ENCODE peak calls at places on chromosome 20, in eight cellular contexts. One of them, this sample, is unnamed. For H3K4me1, the result is how much of the 10 kb centered on the place peaks cover.

GRCh38 chr20:9269280-9269971 is 200.5 kb downstream of the PLCB4 start:
- DNase-seq in H9: no peak
- DNase-seq in transverse colon: no peak
- DNase-seq in right lobe of liver: no peak
- DNase-seq in Panc1: no peak
- DNase-seq in mesenchymal stem cell: peak
- DNase-seq in left ventricle myocardium inferior: no peak
- DNase-seq in naive thymus-derived CD4-positive, alpha-beta T cell: no peak
- DNase-seq in this sample: no peak

GRCh38 chr20:32628960-32629530 is 43.9 kb upstream of the NOL4L start:
- DNase-seq in H9: no peak
- DNase-seq in transverse colon: no peak
- DNase-seq in right lobe of liver: no peak
- DNase-seq in Panc1: no peak
- DNase-seq in mesenchymal stem cell: no peak
- DNase-seq in left ventricle myocardium inferior: no peak
- DNase-seq in naive thymus-derived CD4-positive, alpha-beta T cell: no peak
- DNase-seq in this sample: no peak

GRCh38 chr20:59326188-59326587 is 25.8 kb downstream of the EDN3 start:
- DNase-seq in H9: no peak
- DNase-seq in transverse colon: no peak
- DNase-seq in right lobe of liver: no peak
- DNase-seq in Panc1: no peak
- DNase-seq in mesenchymal stem cell: no peak
- DNase-seq in left ventricle myocardium inferior: no peak
- DNase-seq in naive thymus-derived CD4-positive, alpha-beta T cell: no peak
- DNase-seq in this sample: no peak

GRCh38 chr20:3981132-3981452 is 34.3 kb downstream of the RNF24 start:
- DNase-seq in H9: no peak
- DNase-seq in transverse colon: no peak
- DNase-seq in right lobe of liver: no peak
- DNase-seq in Panc1: no peak
- DNase-seq in mesenchymal stem cell: no peak
- DNase-seq in left ventricle myocardium inferior: no peak
- DNase-seq in naive thymus-derived CD4-positive, alpha-beta T cell: peak
- DNase-seq in this sample: no peak

GRCh38 chr20:59583428-59584277 is 20.7 kb upstream of the PHACTR3 start:
- DNase-seq in H9: no peak
- DNase-seq in transverse colon: peak
- DNase-seq in right lobe of liver: peak
- DNase-seq in Panc1: no peak
- DNase-seq in mesenchymal stem cell: no peak
- DNase-seq in left ventricle myocardium inferior: peak
- DNase-seq in naive thymus-derived CD4-positive, alpha-beta T cell: no peak
- DNase-seq in this sample: no peak

GRCh38 chr20:11520596-11520995 is 397.1 kb upstream of the BTBD3 start:
- DNase-seq in H9: no peak
- DNase-seq in transverse colon: no peak
- DNase-seq in right lobe of liver: no peak
- DNase-seq in Panc1: no peak
- DNase-seq in mesenchymal stem cell: no peak
- DNase-seq in left ventricle myocardium inferior: no peak
- DNase-seq in naive thymus-derived CD4-positive, alpha-beta T cell: no peak
- DNase-seq in this sample: no peak

GRCh38 chr20:14310977-14311654 is 26.3 kb downstream of the FLRT3 start:
- DNase-seq in H9: no peak
- DNase-seq in transverse colon: no peak
- DNase-seq in right lobe of liver: no peak
- DNase-seq in Panc1: no peak
- DNase-seq in mesenchymal stem cell: no peak
- DNase-seq in left ventricle myocardium inferior: no peak
- DNase-seq in naive thymus-derived CD4-positive, alpha-beta T cell: no peak
- DNase-seq in this sample: no peak

GRCh38 chr20:17215167-17215566 is 11.7 kb upstream of the PCSK2 start:
- DNase-seq in H9: no peak
- DNase-seq in transverse colon: no peak
- DNase-seq in right lobe of liver: no peak
- DNase-seq in Panc1: no peak
- DNase-seq in mesenchymal stem cell: no peak
- DNase-seq in left ventricle myocardium inferior: no peak
- DNase-seq in naive thymus-derived CD4-positive, alpha-beta T cell: no peak
- DNase-seq in this sample: no peak

GRCh38 chr20:17794400-17794799 is 94.6 kb downstream of the BANF2 start:
- DNase-seq in H9: no peak
- DNase-seq in transverse colon: no peak
- DNase-seq in right lobe of liver: peak
- DNase-seq in Panc1: no peak
- DNase-seq in mesenchymal stem cell: no peak
- DNase-seq in left ventricle myocardium inferior: no peak
- DNase-seq in naive thymus-derived CD4-positive, alpha-beta T cell: no peak
- DNase-seq in this sample: no peak

GRCh38 chr20:17912916-17913315 is 55.7 kb downstream of the SNX5 start:
- DNase-seq in H9: no peak
- DNase-seq in transverse colon: no peak
- DNase-seq in right lobe of liver: no peak
- DNase-seq in Panc1: no peak
- DNase-seq in mesenchymal stem cell: no peak
- DNase-seq in left ventricle myocardium inferior: no peak
- DNase-seq in naive thymus-derived CD4-positive, alpha-beta T cell: no peak
- DNase-seq in this sample: no peak

GRCh38 chr20:2314759-2315439 is 19.1 kb downstream of the TGM3 start:
- DNase-seq in H9: no peak
- DNase-seq in transverse colon: no peak
- DNase-seq in right lobe of liver: no peak
- DNase-seq in Panc1: no peak
- DNase-seq in mesenchymal stem cell: peak
- DNase-seq in left ventricle myocardium inferior: peak
- DNase-seq in naive thymus-derived CD4-positive, alpha-beta T cell: no peak
- DNase-seq in this sample: no peak

GRCh38 chr20:4366076-4366475 is 350.7 kb upstream of the RNF24 start:
- DNase-seq in H9: no peak
- DNase-seq in transverse colon: no peak
- DNase-seq in right lobe of liver: no peak
- DNase-seq in Panc1: no peak
- DNase-seq in mesenchymal stem cell: no peak
- DNase-seq in left ventricle myocardium inferior: no peak
- DNase-seq in naive thymus-derived CD4-positive, alpha-beta T cell: no peak
- DNase-seq in this sample: no peak

GRCh38 chr20:6708010-6708409 is 59.5 kb upstream of the BMP2 start:
- DNase-seq in H9: no peak
- DNase-seq in transverse colon: peak
- DNase-seq in right lobe of liver: peak
- DNase-seq in Panc1: no peak
- DNase-seq in mesenchymal stem cell: peak
- DNase-seq in left ventricle myocardium inferior: peak
- DNase-seq in naive thymus-derived CD4-positive, alpha-beta T cell: no peak
- DNase-seq in this sample: no peak

GRCh38 chr20:17646901-17647301 is 35.1 kb downstream of the RRBP1 start:
- DNase-seq in H9: no peak
- DNase-seq in transverse colon: no peak
- DNase-seq in right lobe of liver: peak
- DNase-seq in Panc1: no peak
- DNase-seq in mesenchymal stem cell: no peak
- DNase-seq in left ventricle myocardium inferior: no peak
- DNase-seq in naive thymus-derived CD4-positive, alpha-beta T cell: no peak
- DNase-seq in this sample: no peak

GRCh38 chr20:63331741-63332400 is 29.3 kb downstream of the CHRNA4 start:
- DNase-seq in H9: no peak
- DNase-seq in transverse colon: no peak
- DNase-seq in right lobe of liver: peak
- DNase-seq in Panc1: no peak
- DNase-seq in mesenchymal stem cell: no peak
- DNase-seq in left ventricle myocardium inferior: no peak
- DNase-seq in naive thymus-derived CD4-positive, alpha-beta T cell: no peak
- DNase-seq in this sample: no peak

GRCh38 chr20:20369353-20370086 is 1.6 kb downstream of the INSM1 start:
- DNase-seq in H9: peak
- DNase-seq in transverse colon: peak
- DNase-seq in right lobe of liver: no peak
- DNase-seq in Panc1: no peak
- DNase-seq in mesenchymal stem cell: no peak
- DNase-seq in left ventricle myocardium inferior: no peak
- DNase-seq in naive thymus-derived CD4-positive, alpha-beta T cell: no peak
- DNase-seq in this sample: no peak

GRCh38 chr20:57928181-57928967 is 218.6 kb upstream of the PMEPA1 start:
- DNase-seq in H9: no peak
- DNase-seq in transverse colon: no peak
- DNase-seq in right lobe of liver: no peak
- DNase-seq in Panc1: no peak
- DNase-seq in mesenchymal stem cell: no peak
- DNase-seq in left ventricle myocardium inferior: no peak
- DNase-seq in naive thymus-derived CD4-positive, alpha-beta T cell: no peak
- DNase-seq in this sample: no peak

GRCh38 chr20:44746367-44747165 is 901 bp downstream of the KCNK15 start:
- DNase-seq in H9: no peak
- DNase-seq in transverse colon: no peak
- DNase-seq in right lobe of liver: no peak
- DNase-seq in Panc1: no peak
- DNase-seq in mesenchymal stem cell: no peak
- DNase-seq in left ventricle myocardium inferior: no peak
- DNase-seq in naive thymus-derived CD4-positive, alpha-beta T cell: no peak
- DNase-seq in this sample: no peak

GRCh38 chr20:49279677-49280462 is 2.0 kb upstream of the ZNFX1 start:
- DNase-seq in H9: no peak
- DNase-seq in transverse colon: no peak
- DNase-seq in right lobe of liver: no peak
- DNase-seq in Panc1: no peak
- DNase-seq in mesenchymal stem cell: peak
- DNase-seq in left ventricle myocardium inferior: no peak
- DNase-seq in naive thymus-derived CD4-positive, alpha-beta T cell: no peak
- DNase-seq in this sample: no peak
- H3K4me1 ChIP-seq in H9: under half
- H3K4me1 ChIP-seq in transverse colon: half or more
- H3K4me1 ChIP-seq in right lobe of liver: under half
- H3K4me1 ChIP-seq in Panc1: under half
- H3K4me1 ChIP-seq in mesenchymal stem cell: under half
- H3K4me1 ChIP-seq in left ventricle myocardium inferior: half or more
- H3K4me1 ChIP-seq in naive thymus-derived CD4-positive, alpha-beta T cell: under half
- H3K4me1 ChIP-seq in this sample: under half

GRCh38 chr20:46970937-46971630 is 76.4 kb downstream of the EYA2 start:
- DNase-seq in H9: peak
- DNase-seq in transverse colon: no peak
- DNase-seq in right lobe of liver: no peak
- DNase-seq in Panc1: peak
- DNase-seq in mesenchymal stem cell: peak
- DNase-seq in left ventricle myocardium inferior: no peak
- DNase-seq in naive thymus-derived CD4-positive, alpha-beta T cell: no peak
- DNase-seq in this sample: peak
- H3K27ac ChIP-seq in H9: no peak
- H3K27ac ChIP-seq in transverse colon: no peak
- H3K27ac ChIP-seq in right lobe of liver: no peak
- H3K27ac ChIP-seq in Panc1: no peak
- H3K27ac ChIP-seq in mesenchymal stem cell: no peak
- H3K27ac ChIP-seq in left ventricle myocardium inferior: no peak
- H3K27ac ChIP-seq in naive thymus-derived CD4-positive, alpha-beta T cell: no peak
- H3K27ac ChIP-seq in this sample: no peak

DNA sequence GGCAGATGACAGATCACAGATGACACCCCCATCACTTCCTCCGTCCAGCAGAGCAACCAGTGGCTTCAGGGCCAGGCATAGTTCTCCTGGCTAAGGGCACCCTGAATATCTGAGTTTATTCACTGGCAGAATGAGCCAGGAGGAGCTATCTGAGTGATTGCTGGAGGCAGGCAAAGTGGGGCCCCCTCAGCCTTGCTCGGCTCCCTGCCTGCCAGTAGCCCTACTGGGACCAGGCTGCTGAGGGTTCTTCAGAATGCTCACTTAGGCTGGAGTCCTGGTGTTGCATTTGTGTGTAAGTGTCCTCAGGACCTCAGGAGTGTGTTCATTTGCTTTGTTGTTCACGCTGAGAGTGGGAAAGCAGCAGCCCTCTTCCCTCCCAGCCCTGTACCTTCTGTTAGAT is 31.2 kb downstream of the CHMP4B start:
- DNase-seq in H9: no peak
- DNase-seq in transverse colon: no peak
- DNase-seq in right lobe of liver: no peak
- DNase-seq in Panc1: no peak
- DNase-seq in mesenchymal stem cell: no peak
- DNase-seq in left ventricle myocardium inferior: no peak
- DNase-seq in naive thymus-derived CD4-positive, alpha-beta T cell: no peak
- DNase-seq in this sample: no peak
- H3K4me1 ChIP-seq in H9: under half
- H3K4me1 ChIP-seq in transverse colon: half or more
- H3K4me1 ChIP-seq in right lobe of liver: half or more
- H3K4me1 ChIP-seq in Panc1: under half
- H3K4me1 ChIP-seq in mesenchymal stem cell: under half
- H3K4me1 ChIP-seq in left ventricle myocardium inferior: half or more
- H3K4me1 ChIP-seq in naive thymus-derived CD4-positive, alpha-beta T cell: half or more
- H3K4me1 ChIP-seq in this sample: under half

DNA sequence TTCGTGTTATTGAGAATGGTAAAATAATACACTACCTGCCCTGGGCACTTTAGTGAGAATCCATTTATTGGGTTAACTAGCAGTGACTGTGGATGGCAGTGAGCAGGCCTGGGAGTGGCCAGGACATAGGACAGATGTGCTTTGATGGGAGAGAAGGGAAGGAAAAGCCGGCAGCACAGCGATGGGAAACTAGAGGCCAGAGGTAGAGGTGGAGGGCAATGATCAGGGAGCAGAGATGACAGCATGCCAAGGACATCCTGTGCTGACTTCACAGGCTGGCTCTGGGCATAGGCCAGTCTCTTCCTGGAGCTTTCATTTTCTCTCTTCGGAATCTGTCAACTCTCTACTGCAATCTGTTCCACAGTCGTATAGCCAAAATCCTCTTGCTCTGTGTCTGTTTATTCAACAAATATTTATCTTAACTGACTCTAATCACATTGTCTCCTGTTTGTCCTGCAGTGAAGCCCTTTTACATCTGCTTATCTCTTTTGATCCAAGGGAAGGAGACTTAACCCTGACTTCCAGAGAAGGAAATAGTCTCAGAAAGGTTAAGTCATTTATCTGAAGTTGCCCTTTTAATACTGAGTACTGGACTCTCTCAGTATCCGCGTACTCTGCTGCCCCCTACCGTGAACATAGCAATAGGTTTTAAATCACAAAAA is 18.4 kb upstream of the MMP24 start:
- DNase-seq in H9: peak
- DNase-seq in transverse colon: peak
- DNase-seq in right lobe of liver: peak
- DNase-seq in Panc1: peak
- DNase-seq in mesenchymal stem cell: peak
- DNase-seq in left ventricle myocardium inferior: peak
- DNase-seq in naive thymus-derived CD4-positive, alpha-beta T cell: peak
- DNase-seq in this sample: peak
- H3K27ac ChIP-seq in H9: no peak
- H3K27ac ChIP-seq in transverse colon: peak
- H3K27ac ChIP-seq in right lobe of liver: peak
- H3K27ac ChIP-seq in Panc1: no peak
- H3K27ac ChIP-seq in mesenchymal stem cell: peak
- H3K27ac ChIP-seq in left ventricle myocardium inferior: peak
- H3K27ac ChIP-seq in naive thymus-derived CD4-positive, alpha-beta T cell: no peak
- H3K27ac ChIP-seq in this sample: no peak

DNA sequence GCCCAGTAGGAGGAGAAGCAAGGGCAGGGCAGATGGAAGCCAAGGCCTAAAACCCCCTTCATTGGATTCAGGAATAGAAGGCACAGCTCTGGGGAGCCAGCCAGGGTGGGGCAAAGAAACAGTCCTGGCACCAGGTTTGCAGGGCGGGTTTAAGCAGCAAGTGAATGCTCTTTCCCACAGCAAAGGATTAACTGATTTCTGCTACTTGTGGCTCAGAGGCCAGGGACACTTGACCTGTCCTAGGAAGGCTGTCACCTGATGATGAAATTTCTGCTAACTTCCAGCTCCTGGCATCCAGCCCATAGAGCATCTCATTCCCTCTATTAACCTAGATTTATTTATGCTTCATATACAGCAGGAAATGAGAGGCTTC is 40.8 kb upstream of the CST5 start:
- DNase-seq in H9: no peak
- DNase-seq in transverse colon: no peak
- DNase-seq in right lobe of liver: no peak
- DNase-seq in Panc1: no peak
- DNase-seq in mesenchymal stem cell: no peak
- DNase-seq in left ventricle myocardium inferior: no peak
- DNase-seq in naive thymus-derived CD4-positive, alpha-beta T cell: no peak
- DNase-seq in this sample: no peak
- H3K4me1 ChIP-seq in H9: under half
- H3K4me1 ChIP-seq in transverse colon: under half
- H3K4me1 ChIP-seq in right lobe of liver: under half
- H3K4me1 ChIP-seq in Panc1: under half
- H3K4me1 ChIP-seq in mesenchymal stem cell: under half
- H3K4me1 ChIP-seq in left ventricle myocardium inferior: under half
- H3K4me1 ChIP-seq in naive thymus-derived CD4-positive, alpha-beta T cell: under half
- H3K4me1 ChIP-seq in this sample: under half

This sample was measured in iPS DF 6.9.